ENCODE peak calls at places on chromosome 12, in six cellular contexts. T is A673, G is HCT116, F is lung, D is ovary, A is breast epithelium. E is an unnamed sample. For H3K4me1, the result is how much of the 10 kb centered on the place peaks cover.

GRCh38 chr12:76649091-76649490 is 89.5 kb upstream of the OSBPL8 start:
- DNase-seq in T (no peak), G (no peak), F (no peak), D (no peak), A (no peak), E (no peak)

GRCh38 chr12:123971770-123972447 is 722 bp downstream of the CCDC92 start:
- DNase-seq in T (peak), G (no peak), F (peak), D (peak), A (peak), E (peak)

GRCh38 chr12:4133636-4134433 is 139.7 kb upstream of the CCND2 start:
- DNase-seq in T (no peak), G (no peak), F (no peak), D (no peak), A (no peak), E (no peak)

GRCh38 chr12:45990468-45991288 is at the start of gene SCAF11:
- DNase-seq in T (peak), G (peak), F (peak), D (peak), A (peak), E (peak)

GRCh38 chr12:11958216-11959091 is 112.3 kb upstream of the BCL2L14 start:
- DNase-seq in T (peak), G (no peak), F (no peak), D (no peak), A (no peak), E (no peak)

GRCh38 chr12:26287666-26288408 is 92.5 kb downstream of the SSPN start:
- DNase-seq in T (no peak), G (no peak), F (no peak), D (no peak), A (peak), E (peak)

GRCh38 chr12:112905451-112906089 is 1.2 kb upstream of the OAS1 start:
- DNase-seq in T (no peak), G (no peak), F (no peak), D (no peak), A (no peak), E (no peak)

GRCh38 chr12:666766-667308 is 3.6 kb upstream of the NINJ2 start:
- DNase-seq in T (peak), G (no peak), F (no peak), D (no peak), A (no peak), E (no peak)

GRCh38 chr12:95396849-95397498 is 77.0 kb upstream of the METAP2 start:
- DNase-seq in T (no peak), G (no peak), F (no peak), D (no peak), A (no peak), E (no peak)

GRCh38 chr12:1939745-1940607 is 21.5 kb upstream of the CACNA2D4 start:
- DNase-seq in T (peak), G (peak), F (peak), D (peak), A (peak), E (peak)

GRCh38 chr12:22919883-22920282 is 294.9 kb downstream of the ETNK1 start:
- DNase-seq in T (no peak), G (no peak), F (no peak), D (no peak), A (no peak), E (no peak)

GRCh38 chr12:121953695-121954094 is 35.3 kb downstream of the CFAP251 start:
- DNase-seq in T (no peak), G (no peak), F (no peak), D (no peak), A (no peak), E (no peak)

GRCh38 chr12:109687250-109687649 is 26.4 kb upstream of the FAM222A start:
- DNase-seq in T (no peak), G (no peak), F (no peak), D (no peak), A (no peak), E (no peak)

GRCh38 chr12:129531004-129531403 is 372.8 kb downstream of the TMEM132D start:
- DNase-seq in T (no peak), G (no peak), F (no peak), D (no peak), A (no peak), E (no peak)

GRCh38 chr12:119594772-119595445 is 1.3 kb downstream of the TMEM233 start:
- DNase-seq in T (peak), G (no peak), F (no peak), D (no peak), A (no peak), E (peak)

GRCh38 chr12:1822699-1823098 is 2.3 kb downstream of the LRTM2 start:
- DNase-seq in T (no peak), G (no peak), F (no peak), D (no peak), A (no peak), E (no peak)

GRCh38 chr12:92973614-92974013 is 44.5 kb upstream of the EEA1 start:
- DNase-seq in T (peak), G (no peak), F (no peak), D (no peak), A (no peak), E (peak)

GRCh38 chr12:81206425-81206824 is 128.5 kb downstream of the ACSS3 start:
- DNase-seq in T (no peak), G (no peak), F (no peak), D (no peak), A (no peak), E (no peak)

GRCh38 chr12:27583057-27583797 is 59.2 kb downstream of the PPFIBP1 start:
- DNase-seq in T (no peak), G (no peak), F (no peak), D (peak), A (no peak), E (peak)

GRCh38 chr12:25436206-25436912 is 116.7 kb downstream of the LMNTD1 start:
- DNase-seq in T (peak), G (peak), F (no peak), D (peak), A (no peak), E (peak)

GRCh38 chr12:62684586-62685295 is 218.1 kb downstream of the MON2 start:
- DNase-seq in T (peak), G (no peak), F (peak), D (peak), A (no peak), E (peak)

GRCh38 chr12:49703647-49704137 is 3.5 kb downstream of the FMNL3 start:
- DNase-seq in T (no peak), G (no peak), F (no peak), D (no peak), A (no peak), E (no peak)

GRCh38 chr12:88142610-88142991 is 494 bp downstream of the TMTC3 start:
- DNase-seq in T (peak), G (no peak), F (peak), D (peak), A (no peak), E (peak)

GRCh38 chr12:122918827-122919226 is 22.9 kb upstream of the VPS37B start:
- DNase-seq in T (no peak), G (no peak), F (no peak), D (no peak), A (no peak), E (no peak)

GRCh38 chr12:50825372-50825838 is 17.3 kb upstream of the TMPRSS12 start:
- DNase-seq in T (peak), G (peak), F (no peak), D (peak), A (no peak), E (peak)

GRCh38 chr12:111788178-111788654 is 21.5 kb downstream of the ALDH2 start:
- DNase-seq in T (peak), G (no peak), F (no peak), D (peak), A (peak), E (peak)
- TF ChIP-seq CTCF in T (peak), G (peak), F (no peak), D (no peak), A (no peak), E (peak)

GRCh38 chr12:64525461-64526160 is 73.7 kb downstream of the TBK1 start:
- DNase-seq in T (no peak), G (no peak), F (no peak), D (no peak), A (no peak), E (no peak)

GRCh38 chr12:64522807-64523206 is 70.9 kb downstream of the TBK1 start:
- DNase-seq in T (no peak), G (no peak), F (no peak), D (no peak), A (no peak), E (peak)

GRCh38 chr12:64521838-64522237 is 69.9 kb downstream of the TBK1 start:
- DNase-seq in T (peak), G (no peak), F (no peak), D (no peak), A (no peak), E (no peak)

GRCh38 chr12:64518396-64518795 is 66.5 kb downstream of the TBK1 start:
- DNase-seq in T (no peak), G (no peak), F (no peak), D (no peak), A (no peak), E (no peak)

GRCh38 chr12:64522316-64522715 is 70.4 kb downstream of the TBK1 start:
- DNase-seq in T (peak), G (no peak), F (no peak), D (no peak), A (no peak), E (peak)
- H3K27ac ChIP-seq in T (peak), G (no peak), F (no peak), D (no peak), A (no peak), E (no peak)

DNA sequence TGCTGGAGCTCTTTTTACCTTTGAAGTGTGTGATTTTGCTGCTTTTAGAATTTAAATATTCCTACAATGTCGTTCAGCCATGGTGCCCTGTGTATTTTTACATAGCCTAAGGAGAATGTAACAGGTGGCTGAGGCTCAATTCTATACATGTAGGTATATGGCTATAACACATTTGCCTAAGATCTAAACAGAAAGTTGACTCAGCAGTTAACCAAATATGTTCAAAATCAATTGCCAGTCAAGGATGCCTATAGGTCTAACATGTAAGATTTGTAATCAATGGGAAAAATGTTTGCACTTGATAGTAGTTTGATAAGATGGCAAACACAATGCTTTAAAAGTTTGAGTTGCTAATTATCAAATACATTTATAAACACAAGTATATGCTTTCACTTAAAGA is 8.2 kb downstream of the PAWR start:
- DNase-seq in T (no peak), G (no peak), F (no peak), D (no peak), A (no peak), E (no peak)
- H3K4me1 ChIP-seq in T (under half), G (under half), F (under half), D (under half), A (under half), E (under half)

GRCh38 chr12:70117670-70118069 is 125.6 kb upstream of the CNOT2 start:
- DNase-seq in T (no peak), G (no peak), F (no peak), D (no peak), A (no peak), E (no peak)
- TF ChIP-seq CTCF in T (no peak), G (no peak), F (no peak), D (no peak), A (no peak), E (no peak)